ENCODE peak calls at places on chromosome 2, in four cellular contexts. W is WTC11, O is HEK293T, G is HCT116. S is an unnamed sample.

GRCh38 chr2:121251497-121251896 is 33.5 kb downstream of the TFCP2L1 start:
- DNase-seq in W (no peak), O (no peak), G (no peak), S (no peak)

GRCh38 chr2:96888082-96889011 is 18.5 kb upstream of the SEMA4C start:
- DNase-seq in W (no peak), O (no peak), G (no peak), S (no peak)

GRCh38 chr2:201707753-201708152 is 9.3 kb upstream of the MPP4 start:
- DNase-seq in W (no peak), O (no peak), G (no peak), S (no peak)

GRCh38 chr2:127586136-127586535 is 50.7 kb downstream of the MYO7B start:
- DNase-seq in W (no peak), O (no peak), G (no peak), S (no peak)

GRCh38 chr2:96091711-96092579 is 24.4 kb downstream of the ADRA2B start:
- DNase-seq in W (peak), O (no peak), G (no peak), S (peak)

GRCh38 chr2:106156305-106157288 is 37.5 kb downstream of the UXS1 start:
- DNase-seq in W (no peak), O (no peak), G (no peak), S (no peak)

GRCh38 chr2:207397917-207398655 is 131.7 kb upstream of the CREB1 start:
- DNase-seq in W (no peak), O (no peak), G (no peak), S (no peak)

GRCh38 chr2:237723613-237724012 is 75.0 kb upstream of the RBM44 start:
- DNase-seq in W (peak), O (no peak), G (no peak), S (peak)

GRCh38 chr2:240618776-240619175 is 6.5 kb upstream of the GPR35 start:
- DNase-seq in W (no peak), O (no peak), G (no peak), S (no peak)

GRCh38 chr2:239035361-239035814 is 187.5 kb downstream of the TWIST2 start:
- DNase-seq in W (peak), O (peak), G (peak), S (peak)

GRCh38 chr2:121969155-121969554 is 213.7 kb downstream of the TSN start:
- DNase-seq in W (no peak), O (no peak), G (no peak), S (no peak)

GRCh38 chr2:88739985-88740600 is 48.6 kb downstream of the RPIA start:
- DNase-seq in W (peak), O (peak), G (peak), S (peak)

GRCh38 chr2:9095690-9096089 is 92.2 kb upstream of the MBOAT2 start:
- DNase-seq in W (peak), O (no peak), G (no peak), S (no peak)

DNA sequence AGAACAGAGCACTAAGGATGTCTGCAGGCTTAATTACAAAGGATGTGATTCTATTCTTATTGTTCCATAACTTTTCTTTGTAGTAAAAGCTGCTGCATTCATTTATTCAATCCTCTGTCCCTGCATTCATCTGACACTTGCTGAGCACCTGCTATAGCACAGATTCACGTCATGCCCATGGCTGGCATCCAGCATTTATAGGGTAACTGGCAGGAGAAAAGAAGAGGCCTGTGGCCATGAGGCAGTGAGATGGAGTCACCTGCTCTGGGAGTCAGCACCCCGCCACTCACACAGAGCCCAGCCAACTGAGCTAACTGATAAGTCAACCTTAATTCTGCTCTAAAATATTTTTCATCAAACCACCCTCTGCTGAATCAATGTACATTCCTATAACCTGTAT is 18.3 kb upstream of the CDC42EP3 start:
- DNase-seq in W (no peak), O (no peak), G (no peak), S (no peak)
- TF ChIP-seq SP1 in W (no peak), O (no peak), G (no peak), S (no peak)

GRCh38 chr2:32632089-32632488 is 4.2 kb downstream of the TTC27 start:
- DNase-seq in W (no peak), O (no peak), G (peak), S (no peak)
- TF ChIP-seq SP1 in W (no peak), O (no peak), G (no peak), S (no peak)

DNA sequence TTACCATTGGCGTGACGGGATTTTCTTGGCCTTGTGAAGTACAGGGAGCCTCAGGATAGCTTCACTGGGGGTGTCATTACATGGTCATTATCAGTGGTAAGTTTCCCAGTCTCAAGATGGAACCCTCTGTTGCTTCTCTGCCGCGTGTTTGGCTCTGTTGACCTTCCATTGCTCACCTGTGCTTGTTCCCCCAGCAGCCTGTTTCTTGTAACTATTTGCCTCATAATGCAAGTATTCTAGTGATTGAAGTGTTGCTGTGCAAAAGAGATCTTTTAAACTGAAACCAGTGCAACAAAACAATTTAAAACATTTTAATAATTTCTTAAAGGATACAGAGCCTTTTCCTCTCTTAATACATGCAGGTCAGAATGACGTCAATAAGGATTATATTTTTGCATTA is 24.6 kb downstream of the PRKCE start:
- DNase-seq in W (no peak), O (no peak), G (no peak), S (no peak)
- TF ChIP-seq SP1 in W (no peak), O (no peak), G (no peak), S (no peak)

GRCh38 chr2:36277146-36277808 is 78.3 kb upstream of the CRIM1 start:
- DNase-seq in W (no peak), O (no peak), G (peak), S (no peak)
- TF ChIP-seq SP1 in W (no peak), O (no peak), G (no peak), S (no peak)

GRCh38 chr2:157345647-157346389 is 20.2 kb upstream of the ERMN start:
- DNase-seq in W (no peak), O (no peak), G (no peak), S (no peak)

GRCh38 chr2:157334797-157335196 is 9.2 kb upstream of the ERMN start:
- DNase-seq in W (no peak), O (no peak), G (no peak), S (no peak)

GRCh38 chr2:157338013-157338412 is 12.4 kb upstream of the ERMN start:
- DNase-seq in W (no peak), O (no peak), G (no peak), S (no peak)

GRCh38 chr2:157336137-157336721 is 10.6 kb upstream of the ERMN start:
- DNase-seq in W (peak), O (peak), G (peak), S (peak)

GRCh38 chr2:157339965-157340655 is 14.5 kb upstream of the ERMN start:
- DNase-seq in W (no peak), O (no peak), G (no peak), S (no peak)
- TF ChIP-seq SP1 in W (no peak), O (no peak), G (no peak), S (no peak)